ENCODE peak calls at places on chromosomes 3 and 15, in five cellular contexts. W is GM12891; V is stimulated activated naive B cell treated with anti-CD40 and anti-IgM and Interleukin-4, amounts not matched to agents 10 μg/mL and 1 μg/mL and 100 μg/mL, for 72 hours; D is B cell; T is Panc1. C is an unnamed sample.

GRCh38 chr15:54149115-54149531 is 170.9 kb downstream of the UNC13C start:
- DNase-seq in W (no peak), V (no peak), D (no peak), T (no peak), C (no peak)

GRCh38 chr15:41512078-41512394 is 1.6 kb downstream of the LTK start:
- DNase-seq in W (no peak), V (no peak), D (peak; percentile 37), T (no peak), C (no peak)

GRCh38 chr3:19816631-19817030 is 117.4 kb downstream of the EFHB start:
- DNase-seq in W (no peak), V (no peak), D (no peak), T (no peak), C (no peak)

GRCh38 chr3:70863049-70863448 is 550.6 kb upstream of the MDFIC2 start:
- DNase-seq in W (no peak), V (no peak), D (no peak), T (no peak), C (no peak)

GRCh38 chr3:152524198-152525140 is 255.7 kb downstream of the MBNL1 start:
- DNase-seq in W (no peak), V (no peak), D (peak; percentile 72), T (peak; percentile 56), C (peak; percentile 9)

GRCh38 chr15:42065478-42065877 is 28.9 kb downstream of the PLA2G4D start:
- DNase-seq in W (no peak), V (no peak), D (no peak), T (no peak), C (no peak)

GRCh38 chr3:47890832-47891620 is 88.1 kb downstream of the DHX30 start:
- DNase-seq in W (no peak), V (no peak), D (no peak), T (no peak), C (no peak)

GRCh38 chr15:78565951-78566774 is 843 bp downstream of the CHRNA5 start:
- DNase-seq in W (no peak), V (no peak), D (peak; percentile 26), T (peak; percentile 33), C (peak; percentile 49)

GRCh38 chr15:97966924-97967620 is 6.6 kb downstream of the ARRDC4 start:
- DNase-seq in W (no peak), V (no peak), D (no peak), T (no peak), C (no peak)

GRCh38 chr3:180277036-180277435 is 240.3 kb upstream of the PEX5L start:
- DNase-seq in W (no peak), V (no peak), D (no peak), T (peak; percentile 8), C (no peak)

GRCh38 chr3:4234894-4235293 is 68.3 kb upstream of the SETMAR start:
- DNase-seq in W (no peak), V (no peak), D (no peak), T (no peak), C (no peak)

GRCh38 chr3:130539005-130539404 is 22.0 kb downstream of the COL6A6 start:
- DNase-seq in W (peak; percentile 15), V (no peak), D (peak; percentile 8), T (peak; percentile 20), C (peak; percentile 43)

GRCh38 chr3:46127503-46127902 is 80.6 kb downstream of the CCR1 start:
- DNase-seq in W (no peak), V (no peak), D (no peak), T (no peak), C (peak; percentile 50)

GRCh38 chr15:64247906-64248541 is 85.2 kb upstream of the PPIB start:
- DNase-seq in W (peak; percentile 11), V (no peak), D (no peak), T (peak; percentile 92), C (peak; percentile 87)

GRCh38 chr15:58755956-58756355 is 6.4 kb upstream of the ADAM10 start:
- DNase-seq in W (no peak), V (no peak), D (no peak), T (no peak), C (no peak)

GRCh38 chr15:85642693-85643058 is 152.0 kb downstream of the KLHL25 start:
- DNase-seq in W (no peak), V (no peak), D (no peak), T (no peak), C (no peak)

GRCh38 chr15:90829942-90830440 is 38.4 kb upstream of the FURIN start:
- DNase-seq in W (no peak), V (peak; percentile 65), D (peak; percentile 37), T (no peak), C (no peak)

GRCh38 chr15:75961332-75961731 is 50.9 kb downstream of the NRG4 start:
- DNase-seq in W (no peak), V (no peak), D (no peak), T (no peak), C (no peak)

GRCh38 chr3:103963599-103963998 is 1403.1 kb upstream of the ALCAM start:
- DNase-seq in W (no peak), V (no peak), D (no peak), T (no peak), C (no peak)

GRCh38 chr3:126545544-126545943 is 13.2 kb downstream of the C3orf22 start:
- DNase-seq in W (no peak), V (no peak), D (no peak), T (no peak), C (no peak)

GRCh38 chr15:59892995-59893394 is 111.1 kb upstream of the FOXB1 start:
- DNase-seq in W (no peak), V (no peak), D (no peak), T (no peak), C (peak; percentile 48)

GRCh38 chr3:66809579-66809958 is 188.5 kb upstream of the KBTBD8 start:
- DNase-seq in W (no peak), V (no peak), D (no peak), T (no peak), C (no peak)

GRCh38 chr3:46979958-46980497 is 562 bp downstream of the NBEAL2 start:
- DNase-seq in W (no peak), V (no peak), D (no peak), T (no peak), C (no peak)

GRCh38 chr15:32730677-32731654 is 13.2 kb downstream of the GREM1 start:
- DNase-seq in W (no peak), V (peak; percentile 15), D (peak; percentile 17), T (no peak), C (peak; percentile 91)

GRCh38 chr3:192902481-192903023 is 15.1 kb downstream of the MB21D2 start:
- DNase-seq in W (no peak), V (no peak), D (no peak), T (no peak), C (no peak)

GRCh38 chr15:22808761-22809280 is 22.4 kb downstream of the NIPA1 start:
- DNase-seq in W (no peak), V (no peak), D (no peak), T (no peak), C (no peak)

GRCh38 chr15:41115652-41116115 is 396 bp downstream of the INO80 start:
- DNase-seq in W (peak; percentile 50), V (peak; percentile 79), D (peak; percentile 92), T (no peak), C (peak; percentile 64)

GRCh38 chr3:154786724-154787123 is 293.4 kb upstream of the MME start:
- DNase-seq in W (no peak), V (no peak), D (no peak), T (no peak), C (no peak)